ENCODE peak calls at places on chromosome 21, in eight cellular contexts. One of them, this sample, is unnamed.

GRCh38 chr21:20443558-20444155 is 554.6 kb upstream of the NCAM2 start:
- DNase-seq in sigmoid colon: no peak
- DNase-seq in HepG2: no peak
- DNase-seq in GM12878: no peak
- DNase-seq in suprapubic skin: no peak
- DNase-seq in SK-N-SH: peak
- DNase-seq in upper lobe of left lung: no peak
- DNase-seq in stomach: no peak
- DNase-seq in this sample: no peak

GRCh38 chr21:17370750-17371325 is 142.0 kb upstream of the CXADR start:
- DNase-seq in upper lobe of left lung: no peak
- DNase-seq in sigmoid colon: no peak
- DNase-seq in HepG2: no peak
- DNase-seq in stomach: no peak
- DNase-seq in suprapubic skin: no peak
- DNase-seq in GM12878: no peak
- DNase-seq in SK-N-SH: no peak
- DNase-seq in this sample: no peak

GRCh38 chr21:33362044-33362555 is 37.3 kb downstream of the IFNAR1 start:
- DNase-seq in suprapubic skin: peak
- DNase-seq in SK-N-SH: no peak
- DNase-seq in upper lobe of left lung: peak
- DNase-seq in HepG2: no peak
- DNase-seq in stomach: peak
- DNase-seq in sigmoid colon: no peak
- DNase-seq in GM12878: no peak
- DNase-seq in this sample: peak

GRCh38 chr21:34548782-34549376 is 36.9 kb upstream of the KCNE1 start:
- DNase-seq in SK-N-SH: no peak
- DNase-seq in suprapubic skin: no peak
- DNase-seq in HepG2: no peak
- DNase-seq in sigmoid colon: no peak
- DNase-seq in GM12878: no peak
- DNase-seq in stomach: no peak
- DNase-seq in upper lobe of left lung: no peak
- DNase-seq in this sample: no peak

GRCh38 chr21:27246741-27247140 is 279.9 kb upstream of the ADAMTS5 start:
- DNase-seq in suprapubic skin: no peak
- DNase-seq in sigmoid colon: no peak
- DNase-seq in SK-N-SH: no peak
- DNase-seq in stomach: no peak
- DNase-seq in HepG2: no peak
- DNase-seq in GM12878: no peak
- DNase-seq in upper lobe of left lung: no peak
- DNase-seq in this sample: no peak

GRCh38 chr21:41453198-41453597 is 27.2 kb downstream of the MX1 start:
- DNase-seq in sigmoid colon: no peak
- DNase-seq in stomach: no peak
- DNase-seq in SK-N-SH: no peak
- DNase-seq in suprapubic skin: no peak
- DNase-seq in HepG2: no peak
- DNase-seq in GM12878: no peak
- DNase-seq in upper lobe of left lung: no peak
- DNase-seq in this sample: no peak

GRCh38 chr21:27359141-27359540 is 392.3 kb upstream of the ADAMTS5 start:
- DNase-seq in stomach: no peak
- DNase-seq in suprapubic skin: no peak
- DNase-seq in GM12878: no peak
- DNase-seq in upper lobe of left lung: no peak
- DNase-seq in SK-N-SH: no peak
- DNase-seq in sigmoid colon: no peak
- DNase-seq in HepG2: no peak
- DNase-seq in this sample: no peak

GRCh38 chr21:39523398-39523797 is 71.6 kb downstream of the SH3BGR start:
- DNase-seq in upper lobe of left lung: peak
- DNase-seq in GM12878: no peak
- DNase-seq in stomach: peak
- DNase-seq in SK-N-SH: no peak
- DNase-seq in suprapubic skin: no peak
- DNase-seq in HepG2: no peak
- DNase-seq in sigmoid colon: no peak
- DNase-seq in this sample: no peak

GRCh38 chr21:38768385-38769071 is 37.2 kb upstream of the ETS2 start:
- DNase-seq in GM12878: no peak
- DNase-seq in sigmoid colon: no peak
- DNase-seq in SK-N-SH: no peak
- DNase-seq in stomach: no peak
- DNase-seq in HepG2: no peak
- DNase-seq in upper lobe of left lung: no peak
- DNase-seq in suprapubic skin: no peak
- DNase-seq in this sample: no peak

GRCh38 chr21:42568834-42569731 is 55.4 kb downstream of the SLC37A1 start:
- DNase-seq in GM12878: no peak
- DNase-seq in SK-N-SH: no peak
- DNase-seq in suprapubic skin: peak
- DNase-seq in stomach: peak
- DNase-seq in sigmoid colon: peak
- DNase-seq in HepG2: no peak
- DNase-seq in upper lobe of left lung: peak
- DNase-seq in this sample: no peak

GRCh38 chr21:26679299-26679698 is 106.2 kb upstream of the CYYR1 start:
- DNase-seq in HepG2: no peak
- DNase-seq in SK-N-SH: no peak
- DNase-seq in sigmoid colon: no peak
- DNase-seq in suprapubic skin: no peak
- DNase-seq in stomach: no peak
- DNase-seq in upper lobe of left lung: no peak
- DNase-seq in GM12878: no peak
- DNase-seq in this sample: no peak

GRCh38 chr21:45358711-45359310 is 46.2 kb upstream of the COL18A1 start:
- DNase-seq in stomach: no peak
- DNase-seq in HepG2: no peak
- DNase-seq in sigmoid colon: no peak
- DNase-seq in GM12878: no peak
- DNase-seq in SK-N-SH: no peak
- DNase-seq in upper lobe of left lung: no peak
- DNase-seq in suprapubic skin: no peak
- DNase-seq in this sample: no peak

GRCh38 chr21:45356653-45357435 is 48.1 kb upstream of the COL18A1 start:
- DNase-seq in stomach: no peak
- DNase-seq in upper lobe of left lung: no peak
- DNase-seq in HepG2: peak
- DNase-seq in sigmoid colon: no peak
- DNase-seq in SK-N-SH: no peak
- DNase-seq in suprapubic skin: no peak
- DNase-seq in GM12878: no peak
- DNase-seq in this sample: no peak

GRCh38 chr21:45358261-45358670 is 46.7 kb upstream of the COL18A1 start:
- DNase-seq in GM12878: no peak
- DNase-seq in HepG2: no peak
- DNase-seq in stomach: no peak
- DNase-seq in suprapubic skin: no peak
- DNase-seq in sigmoid colon: no peak
- DNase-seq in upper lobe of left lung: no peak
- DNase-seq in SK-N-SH: no peak
- DNase-seq in this sample: no peak

GRCh38 chr21:45356251-45356650 is 48.7 kb upstream of the COL18A1 start:
- DNase-seq in suprapubic skin: no peak
- DNase-seq in GM12878: no peak
- DNase-seq in upper lobe of left lung: no peak
- DNase-seq in stomach: no peak
- DNase-seq in SK-N-SH: no peak
- DNase-seq in sigmoid colon: no peak
- DNase-seq in HepG2: peak
- DNase-seq in this sample: no peak

DNA sequence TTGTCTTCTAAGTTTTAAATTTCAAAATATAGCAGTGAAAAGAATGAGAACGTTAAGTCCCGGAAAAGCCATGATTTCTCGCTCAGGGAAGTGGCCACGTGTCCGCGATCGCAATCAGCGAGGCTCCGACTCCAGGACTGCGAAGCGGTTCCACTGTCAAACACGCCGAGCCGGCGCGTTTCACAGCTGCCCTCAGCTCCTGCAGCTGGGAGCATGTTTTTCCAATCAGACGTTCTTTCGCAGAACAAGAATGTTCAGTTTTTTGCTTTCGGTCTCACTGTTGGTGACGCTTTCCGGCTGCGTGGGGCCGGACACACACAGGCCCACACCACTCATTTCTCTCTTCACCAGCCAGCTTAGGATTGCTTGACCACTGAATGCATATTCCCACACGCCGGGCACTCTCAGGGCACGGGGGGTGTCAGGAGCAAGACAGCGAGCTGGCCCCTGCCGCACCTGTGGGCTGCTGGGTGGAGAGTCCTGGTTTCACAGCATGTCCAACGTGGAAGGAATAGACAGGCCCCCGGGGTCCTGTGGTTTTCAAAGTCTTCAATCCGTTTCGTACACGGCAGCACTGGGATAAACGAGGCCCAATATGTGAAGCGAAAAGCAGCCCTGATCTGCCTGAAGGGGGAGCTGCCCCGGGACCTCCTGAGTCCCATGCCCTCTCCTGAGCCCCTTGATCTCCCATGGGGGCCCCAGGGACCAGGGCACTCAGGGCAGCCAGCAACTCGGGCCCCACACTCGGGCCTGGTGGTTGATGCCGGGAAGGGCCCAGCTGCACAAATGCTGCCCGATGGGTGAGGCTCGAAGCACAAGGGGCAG is 47.3 kb upstream of the COL18A1 start:
- DNase-seq in HepG2: no peak
- DNase-seq in upper lobe of left lung: no peak
- DNase-seq in GM12878: no peak
- DNase-seq in SK-N-SH: no peak
- DNase-seq in suprapubic skin: peak
- DNase-seq in stomach: peak
- DNase-seq in sigmoid colon: peak
- DNase-seq in this sample: no peak
- TF ChIP-seq CTCF in HepG2: no peak
- TF ChIP-seq CTCF in upper lobe of left lung: no peak
- TF ChIP-seq CTCF in GM12878: no peak
- TF ChIP-seq CTCF in SK-N-SH: peak
- TF ChIP-seq CTCF in suprapubic skin: no peak
- TF ChIP-seq CTCF in stomach: no peak
- TF ChIP-seq CTCF in sigmoid colon: no peak
- TF ChIP-seq CTCF in this sample: no peak

GRCh38 chr21:36145259-36145658 is 10.4 kb downstream of the CBR3 start:
- DNase-seq in HepG2: no peak
- DNase-seq in GM12878: no peak
- DNase-seq in stomach: no peak
- DNase-seq in SK-N-SH: no peak
- DNase-seq in suprapubic skin: no peak
- DNase-seq in upper lobe of left lung: no peak
- DNase-seq in sigmoid colon: no peak
- DNase-seq in this sample: no peak

GRCh38 chr21:36147891-36148290 is 8.7 kb upstream of the DOP1B start:
- DNase-seq in GM12878: no peak
- DNase-seq in sigmoid colon: no peak
- DNase-seq in stomach: no peak
- DNase-seq in upper lobe of left lung: no peak
- DNase-seq in SK-N-SH: no peak
- DNase-seq in suprapubic skin: no peak
- DNase-seq in HepG2: no peak
- DNase-seq in this sample: no peak

GRCh38 chr21:36148886-36149285 is 7.7 kb upstream of the DOP1B start:
- DNase-seq in SK-N-SH: no peak
- DNase-seq in stomach: no peak
- DNase-seq in upper lobe of left lung: no peak
- DNase-seq in suprapubic skin: no peak
- DNase-seq in HepG2: no peak
- DNase-seq in sigmoid colon: no peak
- DNase-seq in GM12878: no peak
- DNase-seq in this sample: no peak

GRCh38 chr21:36149788-36150187 is 6.8 kb upstream of the DOP1B start:
- DNase-seq in stomach: no peak
- DNase-seq in HepG2: no peak
- DNase-seq in GM12878: no peak
- DNase-seq in suprapubic skin: no peak
- DNase-seq in SK-N-SH: no peak
- DNase-seq in upper lobe of left lung: peak
- DNase-seq in sigmoid colon: no peak
- DNase-seq in this sample: no peak

DNA sequence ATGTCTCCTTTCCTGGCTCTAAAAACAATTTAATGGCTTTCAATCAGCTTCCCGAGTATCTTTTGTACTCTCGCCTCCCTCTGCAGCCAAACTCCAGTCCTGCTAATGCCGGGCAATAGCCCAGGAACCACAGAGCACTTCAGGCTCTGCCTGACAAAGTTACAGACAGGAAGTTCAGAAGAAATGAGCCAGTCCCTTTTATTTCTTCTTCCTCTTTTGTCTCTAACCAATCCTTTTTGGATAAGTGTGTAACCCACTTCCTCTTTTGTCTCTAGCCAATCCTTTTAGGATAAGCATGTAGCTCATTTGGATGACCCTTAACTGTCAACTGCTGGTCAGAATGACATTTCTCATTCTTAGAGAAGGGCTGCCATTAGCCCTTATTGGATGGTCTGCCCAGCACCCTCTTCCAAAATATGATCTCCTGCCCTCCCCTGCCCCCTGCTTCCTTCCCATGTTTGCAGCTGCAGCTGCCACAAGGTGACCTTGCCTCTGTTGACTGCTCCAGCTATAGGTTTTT is 6.4 kb upstream of the DOP1B start:
- DNase-seq in GM12878: peak
- DNase-seq in upper lobe of left lung: peak
- DNase-seq in suprapubic skin: no peak
- DNase-seq in SK-N-SH: no peak
- DNase-seq in sigmoid colon: peak
- DNase-seq in stomach: no peak
- DNase-seq in HepG2: no peak
- DNase-seq in this sample: no peak
- TF ChIP-seq POLR2AphosphoS5 in GM12878: peak
- TF ChIP-seq POLR2AphosphoS5 in upper lobe of left lung: peak
- TF ChIP-seq POLR2AphosphoS5 in suprapubic skin: no peak
- TF ChIP-seq POLR2AphosphoS5 in SK-N-SH: no peak
- TF ChIP-seq POLR2AphosphoS5 in sigmoid colon: peak
- TF ChIP-seq POLR2AphosphoS5 in stomach: no peak
- TF ChIP-seq POLR2AphosphoS5 in HepG2: no peak
- TF ChIP-seq POLR2AphosphoS5 in this sample: no peak

GRCh38 chr21:46150491-46151121 is 4.8 kb downstream of the FTCD start:
- DNase-seq in stomach: no peak
- DNase-seq in SK-N-SH: no peak
- DNase-seq in HepG2: no peak
- DNase-seq in GM12878: no peak
- DNase-seq in upper lobe of left lung: peak
- DNase-seq in suprapubic skin: peak
- DNase-seq in sigmoid colon: peak
- DNase-seq in this sample: no peak
- TF ChIP-seq EP300 in stomach: no peak
- TF ChIP-seq EP300 in SK-N-SH: no peak
- TF ChIP-seq EP300 in HepG2: no peak
- TF ChIP-seq EP300 in GM12878: no peak
- TF ChIP-seq EP300 in upper lobe of left lung: no peak
- TF ChIP-seq EP300 in suprapubic skin: no peak
- TF ChIP-seq EP300 in sigmoid colon: no peak
- TF ChIP-seq EP300 in this sample: no peak

GRCh38 chr21:44845418-44846200 is 27.7 kb upstream of the SUMO3 start:
- DNase-seq in SK-N-SH: peak
- DNase-seq in suprapubic skin: peak
- DNase-seq in HepG2: peak
- DNase-seq in sigmoid colon: peak
- DNase-seq in upper lobe of left lung: peak
- DNase-seq in stomach: peak
- DNase-seq in GM12878: no peak
- DNase-seq in this sample: peak
- TF ChIP-seq CTCF in SK-N-SH: peak
- TF ChIP-seq CTCF in suprapubic skin: no peak
- TF ChIP-seq CTCF in HepG2: peak
- TF ChIP-seq CTCF in sigmoid colon: no peak
- TF ChIP-seq CTCF in upper lobe of left lung: peak
- TF ChIP-seq CTCF in stomach: no peak
- TF ChIP-seq CTCF in GM12878: peak
- TF ChIP-seq CTCF in this sample: peak

GRCh38 chr21:46118871-46119564 is 21.1 kb downstream of the COL6A2 start:
- DNase-seq in sigmoid colon: peak
- DNase-seq in SK-N-SH: peak
- DNase-seq in HepG2: no peak
- DNase-seq in stomach: no peak
- DNase-seq in suprapubic skin: peak
- DNase-seq in upper lobe of left lung: peak
- DNase-seq in GM12878: no peak
- DNase-seq in this sample: no peak
- TF ChIP-seq POLR2AphosphoS5 in sigmoid colon: no peak
- TF ChIP-seq POLR2AphosphoS5 in SK-N-SH: no peak
- TF ChIP-seq POLR2AphosphoS5 in HepG2: no peak
- TF ChIP-seq POLR2AphosphoS5 in stomach: no peak
- TF ChIP-seq POLR2AphosphoS5 in suprapubic skin: no peak
- TF ChIP-seq POLR2AphosphoS5 in upper lobe of left lung: no peak
- TF ChIP-seq POLR2AphosphoS5 in GM12878: no peak
- TF ChIP-seq POLR2AphosphoS5 in this sample: no peak

This sample was measured in esophagus muscularis mucosa.